ENCODE peak calls at places on chromosomes 13 and 19, in six cellular contexts. One of them, this sample, is unnamed.
A peak's percentile ranks its signal among the peaks of the same experiment; 100 is the strongest.

GRCh38 chr13:98484289-98485219 is 92.4 kb downstream of the STK24 start:
- DNase-seq in cardiac muscle cell: peak; percentile 94
- DNase-seq in SK-N-SH: no peak
- DNase-seq in body of pancreas: peak; percentile 93
- DNase-seq in breast epithelium: peak; percentile 89
- DNase-seq in uterus: peak; percentile 69
- DNase-seq in this sample: peak; percentile 85

GRCh38 chr19:14603990-14604387 is 21.1 kb downstream of the CLEC17A start:
- DNase-seq in breast epithelium: no peak
- DNase-seq in SK-N-SH: no peak
- DNase-seq in cardiac muscle cell: no peak
- DNase-seq in uterus: no peak
- DNase-seq in body of pancreas: no peak
- DNase-seq in this sample: no peak

GRCh38 chr13:77065456-77066147 is 38.6 kb upstream of the FBXL3 start:
- DNase-seq in breast epithelium: no peak
- DNase-seq in SK-N-SH: no peak
- DNase-seq in cardiac muscle cell: no peak
- DNase-seq in uterus: no peak
- DNase-seq in body of pancreas: no peak
- DNase-seq in this sample: no peak

GRCh38 chr13:35472308-35473008 is 4.0 kb downstream of the MAB21L1 start:
- DNase-seq in body of pancreas: no peak
- DNase-seq in breast epithelium: no peak
- DNase-seq in SK-N-SH: peak; percentile 52
- DNase-seq in uterus: no peak
- DNase-seq in cardiac muscle cell: no peak
- DNase-seq in this sample: no peak

GRCh38 chr19:13619203-13619632 is 112.9 kb upstream of the CACNA1A start:
- DNase-seq in breast epithelium: no peak
- DNase-seq in cardiac muscle cell: no peak
- DNase-seq in SK-N-SH: no peak
- DNase-seq in body of pancreas: no peak
- DNase-seq in uterus: no peak
- DNase-seq in this sample: no peak

GRCh38 chr19:49983645-49984229 is 22.8 kb upstream of the SIGLEC11 start:
- DNase-seq in SK-N-SH: peak; percentile 79
- DNase-seq in uterus: peak; percentile 50
- DNase-seq in body of pancreas: peak; percentile 81
- DNase-seq in cardiac muscle cell: peak; percentile 73
- DNase-seq in breast epithelium: peak; percentile 24
- DNase-seq in this sample: peak; percentile 54

GRCh38 chr19:51064534-51065220 is at the start of gene KLK13:
- DNase-seq in body of pancreas: peak; percentile 87
- DNase-seq in cardiac muscle cell: peak; percentile 30
- DNase-seq in SK-N-SH: no peak
- DNase-seq in breast epithelium: peak; percentile 41
- DNase-seq in uterus: no peak
- DNase-seq in this sample: no peak

GRCh38 chr19:5138606-5139594 is 170.0 kb downstream of the KDM4B start:
- DNase-seq in breast epithelium: no peak
- DNase-seq in body of pancreas: peak; percentile 32
- DNase-seq in cardiac muscle cell: no peak
- DNase-seq in uterus: no peak
- DNase-seq in SK-N-SH: no peak
- DNase-seq in this sample: peak; percentile 55

GRCh38 chr13:110797230-110797877 is 83.9 kb downstream of the ING1 start:
- DNase-seq in body of pancreas: no peak
- DNase-seq in cardiac muscle cell: no peak
- DNase-seq in breast epithelium: no peak
- DNase-seq in uterus: no peak
- DNase-seq in SK-N-SH: no peak
- DNase-seq in this sample: no peak

GRCh38 chr13:45341799-45342584 is 1.0 kb upstream of the TPT1 start:
- DNase-seq in cardiac muscle cell: peak; percentile 42
- DNase-seq in breast epithelium: peak; percentile 71
- DNase-seq in body of pancreas: peak; percentile 55
- DNase-seq in SK-N-SH: peak; percentile 71
- DNase-seq in uterus: peak; percentile 47
- DNase-seq in this sample: no peak

GRCh38 chr13:99018418-99019180 is 40.7 kb upstream of the DOCK9 start:
- DNase-seq in uterus: no peak
- DNase-seq in body of pancreas: no peak
- DNase-seq in cardiac muscle cell: no peak
- DNase-seq in breast epithelium: no peak
- DNase-seq in SK-N-SH: no peak
- DNase-seq in this sample: no peak

GRCh38 chr19:46841458-46842083 is 9.1 kb downstream of the AP2S1 start:
- DNase-seq in SK-N-SH: no peak
- DNase-seq in body of pancreas: no peak
- DNase-seq in breast epithelium: no peak
- DNase-seq in cardiac muscle cell: peak; percentile 22
- DNase-seq in uterus: peak; percentile 60
- DNase-seq in this sample: no peak

GRCh38 chr13:30196025-30196424 is 111.3 kb downstream of the KATNAL1 start:
- DNase-seq in SK-N-SH: peak; percentile 77
- DNase-seq in breast epithelium: no peak
- DNase-seq in body of pancreas: peak; percentile 37
- DNase-seq in cardiac muscle cell: peak; percentile 33
- DNase-seq in uterus: no peak
- DNase-seq in this sample: no peak

GRCh38 chr13:95445116-95445515 is 107.4 kb upstream of the CLDN10 start:
- DNase-seq in breast epithelium: no peak
- DNase-seq in uterus: no peak
- DNase-seq in SK-N-SH: no peak
- DNase-seq in body of pancreas: no peak
- DNase-seq in cardiac muscle cell: no peak
- DNase-seq in this sample: no peak

GRCh38 chr19:7492142-7493055 is 3.6 kb upstream of the PEX11G start:
- DNase-seq in body of pancreas: no peak
- DNase-seq in uterus: no peak
- DNase-seq in SK-N-SH: no peak
- DNase-seq in cardiac muscle cell: no peak
- DNase-seq in breast epithelium: no peak
- DNase-seq in this sample: no peak

GRCh38 chr19:7348587-7349230 is at the start of gene ARHGEF18:
- DNase-seq in breast epithelium: no peak
- DNase-seq in uterus: no peak
- DNase-seq in body of pancreas: no peak
- DNase-seq in SK-N-SH: no peak
- DNase-seq in cardiac muscle cell: no peak
- DNase-seq in this sample: peak; percentile 88

GRCh38 chr13:107028751-107029150 is 460.8 kb upstream of the ARGLU1 start:
- DNase-seq in uterus: no peak
- DNase-seq in breast epithelium: no peak
- DNase-seq in cardiac muscle cell: no peak
- DNase-seq in body of pancreas: no peak
- DNase-seq in SK-N-SH: no peak
- DNase-seq in this sample: no peak

GRCh38 chr19:38617283-38617763 is 430 bp downstream of the MAP4K1 start:
- DNase-seq in body of pancreas: no peak
- DNase-seq in breast epithelium: no peak
- DNase-seq in uterus: no peak
- DNase-seq in cardiac muscle cell: no peak
- DNase-seq in SK-N-SH: no peak
- DNase-seq in this sample: no peak

GRCh38 chr19:31461814-31462539 is 112.7 kb upstream of the TSHZ3 start:
- DNase-seq in uterus: no peak
- DNase-seq in SK-N-SH: no peak
- DNase-seq in cardiac muscle cell: no peak
- DNase-seq in breast epithelium: no peak
- DNase-seq in body of pancreas: no peak
- DNase-seq in this sample: no peak

GRCh38 chr19:3725640-3726310 is 17.6 kb downstream of the TJP3 start:
- DNase-seq in breast epithelium: peak; percentile 30
- DNase-seq in SK-N-SH: peak; percentile 39
- DNase-seq in uterus: no peak
- DNase-seq in body of pancreas: peak; percentile 96
- DNase-seq in cardiac muscle cell: peak; percentile 25
- DNase-seq in this sample: peak; percentile 69

DNA sequence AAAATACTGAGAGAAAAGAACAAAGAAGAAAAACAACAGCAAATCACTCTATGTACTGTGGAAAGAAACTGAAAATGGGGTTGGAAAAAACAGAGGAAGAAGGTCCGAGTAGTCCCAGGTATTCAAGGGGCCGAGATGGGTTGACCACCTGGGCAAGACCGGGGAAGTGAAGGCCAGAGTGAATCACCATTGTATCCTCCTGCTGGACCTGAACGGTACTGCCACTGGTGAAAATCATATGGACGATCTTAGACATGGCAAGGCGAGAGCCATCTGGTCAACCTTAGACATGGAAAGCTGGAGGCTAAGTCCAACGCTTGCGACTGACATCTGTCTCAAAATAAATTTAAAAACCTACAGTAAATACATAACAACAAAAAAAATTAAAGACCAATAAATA is 44.4 kb upstream of the ZNF91 start:
- DNase-seq in cardiac muscle cell: no peak
- DNase-seq in uterus: no peak
- DNase-seq in breast epithelium: no peak
- DNase-seq in body of pancreas: no peak
- DNase-seq in SK-N-SH: no peak
- DNase-seq in this sample: no peak
- TF ChIP-seq CTCF in cardiac muscle cell: no peak
- TF ChIP-seq CTCF in uterus: no peak
- TF ChIP-seq CTCF in breast epithelium: no peak
- TF ChIP-seq CTCF in body of pancreas: no peak
- TF ChIP-seq CTCF in SK-N-SH: no peak
- TF ChIP-seq CTCF in this sample: no peak

GRCh38 chr13:33283195-33283910 is 2.2 kb downstream of the STARD13 start:
- DNase-seq in cardiac muscle cell: no peak
- DNase-seq in SK-N-SH: no peak
- DNase-seq in breast epithelium: no peak
- DNase-seq in body of pancreas: no peak
- DNase-seq in uterus: no peak
- DNase-seq in this sample: no peak
- H3K4me1 ChIP-seq in cardiac muscle cell: peaks cover 23% of the 10 kb centered on the region
- H3K4me1 ChIP-seq in SK-N-SH: peaks cover 5% of the 10 kb centered on the region
- H3K4me1 ChIP-seq in breast epithelium: peaks cover 7% of the 10 kb centered on the region
- H3K4me1 ChIP-seq in body of pancreas: peaks cover 49% of the 10 kb centered on the region
- H3K4me1 ChIP-seq in uterus: no peaks in the 10 kb centered on the region
- H3K4me1 ChIP-seq in this sample: peaks cover 35% of the 10 kb centered on the region

DNA sequence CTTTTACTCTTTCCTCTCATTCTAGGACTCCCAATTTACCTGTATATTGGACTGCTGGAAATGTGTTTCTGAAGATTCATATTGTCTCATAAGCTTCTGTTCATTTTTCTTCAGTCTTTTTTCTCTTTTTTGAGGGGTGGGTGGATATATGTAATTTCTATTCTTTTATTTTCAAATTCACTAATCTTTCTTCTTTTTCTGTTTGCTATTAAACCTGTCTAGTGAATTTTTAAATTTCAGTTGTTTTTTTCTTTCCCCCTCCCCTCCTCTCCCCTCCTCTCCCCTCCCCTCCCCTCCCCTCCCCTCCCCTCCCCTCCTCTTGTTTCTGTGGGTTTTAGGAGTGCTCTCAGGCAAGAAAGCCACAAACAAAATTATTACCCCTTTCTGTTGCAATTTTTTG is 16.9 kb upstream of the ZNF527 start:
- DNase-seq in body of pancreas: no peak
- DNase-seq in SK-N-SH: no peak
- DNase-seq in uterus: no peak
- DNase-seq in cardiac muscle cell: no peak
- DNase-seq in breast epithelium: no peak
- DNase-seq in this sample: no peak
- H3K9me3 ChIP-seq in body of pancreas: no peaks in the 10 kb centered on the region
- H3K9me3 ChIP-seq in SK-N-SH: no peaks in the 10 kb centered on the region
- H3K9me3 ChIP-seq in uterus: no peaks in the 10 kb centered on the region
- H3K9me3 ChIP-seq in cardiac muscle cell: no peaks in the 10 kb centered on the region
- H3K9me3 ChIP-seq in breast epithelium: peaks cover 5% of the 10 kb centered on the region
- H3K9me3 ChIP-seq in this sample: peaks cover 61% of the 10 kb centered on the region

GRCh38 chr13:39656325-39656677 is 839 bp downstream of the COG6 start:
- DNase-seq in body of pancreas: no peak
- DNase-seq in breast epithelium: no peak
- DNase-seq in SK-N-SH: no peak
- DNase-seq in cardiac muscle cell: no peak
- DNase-seq in uterus: no peak
- DNase-seq in this sample: no peak

GRCh38 chr13:39655041-39655568 is 357 bp upstream of the COG6 start:
- DNase-seq in body of pancreas: no peak
- DNase-seq in SK-N-SH: peak; percentile 2
- DNase-seq in cardiac muscle cell: no peak
- DNase-seq in uterus: no peak
- DNase-seq in breast epithelium: no peak
- DNase-seq in this sample: no peak

DNA sequence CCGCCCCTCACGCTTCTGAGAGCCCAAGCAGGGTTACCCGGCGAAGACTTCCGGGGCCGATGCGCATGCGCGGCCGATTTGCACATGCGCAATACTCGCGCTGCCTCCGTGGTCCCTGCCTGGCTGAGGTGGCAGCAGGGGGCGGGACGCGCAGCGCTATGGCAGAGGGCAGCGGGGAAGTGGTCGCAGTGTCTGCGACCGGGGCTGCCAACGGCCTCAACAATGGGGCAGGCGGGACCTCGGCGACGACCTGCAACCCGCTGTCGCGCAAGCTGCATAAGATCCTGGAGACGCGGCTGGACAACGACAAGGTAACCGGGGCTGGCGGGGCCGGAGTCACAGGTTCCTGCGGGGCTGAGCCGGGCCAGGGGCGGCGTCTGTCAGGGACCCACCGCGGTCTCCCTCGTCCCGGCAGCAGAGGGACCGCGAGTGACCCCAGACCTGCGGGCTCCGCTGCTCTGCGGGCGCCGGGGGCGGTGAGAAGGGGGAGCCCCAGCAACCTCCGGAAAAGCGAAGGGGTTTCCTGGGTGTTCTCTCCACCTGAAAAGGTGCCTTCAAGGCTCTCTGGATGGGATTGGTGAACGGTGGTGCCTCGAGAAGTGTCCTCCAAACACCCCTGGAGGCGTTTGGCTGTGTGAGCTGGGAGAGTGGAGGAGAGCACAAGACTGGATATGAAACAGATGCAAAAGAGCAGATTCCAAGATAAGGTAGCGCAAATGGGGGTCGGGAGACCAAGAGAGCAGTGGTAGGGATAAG is at the start of gene COG6:
- DNase-seq in body of pancreas: peak; percentile 93
- DNase-seq in cardiac muscle cell: peak; percentile 91
- DNase-seq in breast epithelium: peak; percentile 74
- DNase-seq in SK-N-SH: peak; percentile 94
- DNase-seq in uterus: peak; percentile 94
- DNase-seq in this sample: peak; percentile 89
- TF ChIP-seq CTCF in body of pancreas: no peak
- TF ChIP-seq CTCF in cardiac muscle cell: peak; percentile 14
- TF ChIP-seq CTCF in breast epithelium: no peak
- TF ChIP-seq CTCF in SK-N-SH: peak; percentile 23
- TF ChIP-seq CTCF in uterus: peak; percentile 34
- TF ChIP-seq CTCF in this sample: no peak

This sample was measured in left lung.